ENCODE peak calls at places on chromosome 3, in six cellular contexts. N is astrocyte of the hippocampus, P is uterus, G is MG63, D is T-cell, C is AG04450. O is an unnamed sample.

GRCh38 chr3:8464668-8465067 is 37.0 kb upstream of the LMCD1 start:
- DNase-seq in N (no peak), P (no peak), G (no peak), D (no peak), C (no peak), O (no peak)

GRCh38 chr3:65971281-65972252 is 67.2 kb downstream of the MAGI1 start:
- DNase-seq in N (no peak), P (no peak), G (no peak), D (no peak), C (no peak), O (no peak)

GRCh38 chr3:88113311-88114162 is 36.2 kb upstream of the C3orf38 start:
- DNase-seq in N (peak), P (peak), G (peak), D (peak), C (peak), O (peak)

GRCh38 chr3:55823001-55823400 is 335.9 kb upstream of the WNT5A start:
- DNase-seq in N (peak), P (no peak), G (no peak), D (no peak), C (no peak), O (no peak)

GRCh38 chr3:29453278-29453961 is 172.5 kb downstream of the RBMS3 start:
- DNase-seq in N (peak), P (no peak), G (peak), D (no peak), C (no peak), O (no peak)

GRCh38 chr3:39144095-39144747 is 9.2 kb downstream of the CSRNP1 start:
- DNase-seq in N (no peak), P (no peak), G (no peak), D (no peak), C (no peak), O (no peak)

GRCh38 chr3:143040264-143040879 is 39.0 kb downstream of the U2SURP start:
- DNase-seq in N (peak), P (no peak), G (no peak), D (no peak), C (no peak), O (no peak)

GRCh38 chr3:177013681-177014280 is 183.5 kb downstream of the TBL1XR1 start:
- DNase-seq in N (no peak), P (no peak), G (no peak), D (no peak), C (no peak), O (no peak)

GRCh38 chr3:183385698-183386590 is 42.5 kb downstream of the MCF2L2 start:
- DNase-seq in N (peak), P (peak), G (no peak), D (peak), C (peak), O (peak)

GRCh38 chr3:128036119-128036518 is 16.1 kb upstream of the SEC61A1 start:
- DNase-seq in N (no peak), P (no peak), G (no peak), D (no peak), C (no peak), O (no peak)

O was measured in immature natural killer cell.